ENCODE peak calls at places on chromosomes 16 and 17, in nine cellular contexts. S is keratinocyte, P is adrenal gland, N is WERI-Rb-1, R is ovary, B is esophagus muscularis mucosa, V is neural progenitor cell, U is mesendoderm, G is body of pancreas. T is an unnamed sample.

GRCh38 chr17:44353656-44354331 is 8.7 kb downstream of the GRN start:
- DNase-seq in S (no peak), P (peak; percentile 54), N (no peak), R (peak; percentile 45), B (no peak), V (peak; percentile 81), U (peak; percentile 45), G (no peak), T (no peak)

GRCh38 chr17:54948380-54948779 is 20.1 kb downstream of the COX11 start:
- DNase-seq in S (peak; percentile 41), P (no peak), N (no peak), R (no peak), B (no peak), V (no peak), U (no peak), G (no peak), T (no peak)

GRCh38 chr17:73427198-73427597 is 115.4 kb upstream of the CDC42EP4 start:
- DNase-seq in S (no peak), P (no peak), N (no peak), R (no peak), B (no peak), V (no peak), U (no peak), G (no peak), T (no peak)

GRCh38 chr16:66988197-66988788 is at the start of gene CES4A:
- DNase-seq in S (peak; percentile 45), P (peak; percentile 72), N (peak; percentile 68), R (no peak), B (no peak), V (no peak), U (no peak), G (peak; percentile 60), T (no peak)

GRCh38 chr17:78140169-78141051 is 5.8 kb upstream of the C17orf99 start:
- DNase-seq in S (peak; percentile 95), P (peak; percentile 93), N (peak; percentile 95), R (peak; percentile 70), B (peak; percentile 98), V (peak; percentile 98), U (peak; percentile 99), G (peak; percentile 88), T (no peak)

GRCh38 chr16:8928467-8928957 is 35.2 kb downstream of the USP7 start:
- DNase-seq in S (no peak), P (no peak), N (no peak), R (peak; percentile 39), B (no peak), V (no peak), U (no peak), G (no peak), T (no peak)

GRCh38 chr17:8664426-8665105 is 34.0 kb upstream of the MYH10 start:
- DNase-seq in S (no peak), P (no peak), N (no peak), R (no peak), B (no peak), V (no peak), U (no peak), G (no peak), T (no peak)

GRCh38 chr17:42748202-42748905 is 3.5 kb upstream of the EZH1 start:
- DNase-seq in S (no peak), P (no peak), N (no peak), R (peak; percentile 75), B (no peak), V (no peak), U (no peak), G (no peak), T (no peak)

GRCh38 chr17:8016632-8017424 is 14.4 kb downstream of the GUCY2D start:
- DNase-seq in S (no peak), P (peak; percentile 72), N (peak; percentile 81), R (no peak), B (no peak), V (peak; percentile 80), U (peak; percentile 83), G (peak; percentile 74), T (peak; percentile 90)

GRCh38 chr16:12092347-12092882 is 115.9 kb downstream of the SNX29 start:
- DNase-seq in S (no peak), P (peak; percentile 39), N (no peak), R (peak; percentile 37), B (no peak), V (no peak), U (no peak), G (no peak), T (no peak)

GRCh38 chr16:89864421-89864820 is 9.0 kb upstream of the TCF25 start:
- DNase-seq in S (peak; percentile 25), P (no peak), N (no peak), R (no peak), B (no peak), V (no peak), U (no peak), G (no peak), T (no peak)

GRCh38 chr16:11006666-11007065 is 62.3 kb downstream of the CLEC16A start:
- DNase-seq in S (no peak), P (no peak), N (no peak), R (no peak), B (no peak), V (no peak), U (no peak), G (no peak), T (no peak)

GRCh38 chr16:72673118-72673517 is 374.8 kb downstream of the ZFHX3 start:
- DNase-seq in S (no peak), P (no peak), N (no peak), R (no peak), B (no peak), V (no peak), U (no peak), G (no peak), T (no peak)

GRCh38 chr17:8832711-8833352 is 33.7 kb upstream of the MFSD6L start:
- DNase-seq in S (no peak), P (no peak), N (peak; percentile 94), R (no peak), B (peak; percentile 57), V (peak; percentile 75), U (peak; percentile 76), G (no peak), T (peak; percentile 16)

GRCh38 chr16:53775821-53776431 is 72.0 kb downstream of the FTO start:
- DNase-seq in S (peak; percentile 56), P (peak; percentile 75), N (no peak), R (no peak), B (no peak), V (peak; percentile 19), U (peak; percentile 88), G (peak; percentile 56), T (no peak)

GRCh38 chr17:48541036-48541573 is 3.8 kb downstream of the HOXB2 start:
- DNase-seq in S (no peak), P (no peak), N (no peak), R (no peak), B (no peak), V (no peak), U (no peak), G (no peak), T (no peak)
- H3K4me3 ChIP-seq in S (peak overlapping the region; percentile 13), P (peak overlapping the region; percentile 58), N (no peak overlapping the region), R (peak overlapping the region; percentile 54), B (peak overlapping the region; percentile 89), V (peak overlapping the region; percentile 32), U (no peak overlapping the region), G (no peak overlapping the region), T (peak overlapping the region; percentile 71)

DNA sequence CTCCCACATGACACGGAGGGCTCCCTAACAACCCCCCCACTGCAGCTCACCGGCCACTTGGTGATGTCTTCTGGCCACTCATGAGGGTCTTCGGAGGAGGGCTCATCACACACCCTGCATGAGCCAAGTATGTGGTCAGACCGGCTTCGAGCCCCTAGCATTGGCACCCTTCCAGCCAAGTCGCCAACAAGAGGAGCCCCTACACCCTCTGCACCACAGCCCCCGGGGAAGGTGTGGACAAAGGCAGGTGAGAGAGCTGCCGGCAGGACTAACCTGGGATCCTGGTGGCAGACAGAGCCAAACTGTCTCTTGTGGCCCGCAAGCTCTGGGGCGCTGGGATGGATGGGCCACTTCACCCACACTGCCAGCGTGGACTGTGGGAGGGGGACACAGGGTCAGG is 6.5 kb downstream of the SNRNP25 start:
- DNase-seq in S (no peak), P (no peak), N (no peak), R (no peak), B (no peak), V (no peak), U (no peak), G (no peak), T (no peak)
- H3K36me3 ChIP-seq in S (peaks cover 48% of the 10 kb centered on the region), P (peaks cover 28% of the 10 kb centered on the region), N (peaks cover 50% of the 10 kb centered on the region), R (no peaks in the 10 kb centered on the region), B (peaks cover 100% of the 10 kb centered on the region), V (no peaks in the 10 kb centered on the region), U (peaks cover 43% of the 10 kb centered on the region), G (no peaks in the 10 kb centered on the region), T (peaks cover 87% of the 10 kb centered on the region)

DNA sequence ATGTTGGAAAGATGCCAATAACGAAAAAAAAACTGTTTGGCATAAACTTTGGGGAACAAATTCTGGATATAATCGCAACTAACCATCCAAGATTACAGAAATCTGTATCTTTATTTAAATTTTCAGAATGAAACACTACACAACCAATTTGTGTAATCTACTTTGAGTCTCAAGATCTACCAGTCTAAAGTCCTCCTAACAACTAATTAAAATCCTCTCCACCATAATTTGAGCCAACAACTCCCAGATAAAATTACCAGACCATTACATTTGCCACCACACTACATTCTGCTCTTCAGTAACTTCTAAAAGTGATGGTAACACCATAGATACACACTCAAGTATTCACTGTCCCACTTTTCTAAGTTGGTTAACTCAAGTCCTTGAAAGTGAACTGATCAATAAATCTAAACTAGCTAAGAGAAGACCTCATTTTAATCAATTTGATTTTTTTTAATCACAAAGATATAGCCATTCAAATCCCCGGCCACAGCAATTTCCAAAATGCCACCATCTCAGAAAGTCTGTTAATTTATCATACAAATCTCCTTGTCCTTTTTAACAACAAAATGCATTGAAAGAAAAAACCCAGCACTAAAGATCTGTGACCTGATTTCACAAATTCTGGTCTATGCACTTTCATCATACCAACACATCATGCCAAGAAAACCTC is 1.9 kb downstream of the SIAH1 start:
- DNase-seq in S (no peak), P (no peak), N (no peak), R (no peak), B (no peak), V (no peak), U (no peak), G (no peak), T (no peak)
- H3K4me3 ChIP-seq in S (peak overlapping the region; percentile 97), P (peak overlapping the region; percentile 46), N (peak overlapping the region; percentile 70), R (peak overlapping the region; percentile 88), B (peak overlapping the region; percentile 99), V (peak overlapping the region; percentile 98), U (peak overlapping the region; percentile 90), G (peak overlapping the region; percentile 59), T (peak overlapping the region; percentile 96)

DNA sequence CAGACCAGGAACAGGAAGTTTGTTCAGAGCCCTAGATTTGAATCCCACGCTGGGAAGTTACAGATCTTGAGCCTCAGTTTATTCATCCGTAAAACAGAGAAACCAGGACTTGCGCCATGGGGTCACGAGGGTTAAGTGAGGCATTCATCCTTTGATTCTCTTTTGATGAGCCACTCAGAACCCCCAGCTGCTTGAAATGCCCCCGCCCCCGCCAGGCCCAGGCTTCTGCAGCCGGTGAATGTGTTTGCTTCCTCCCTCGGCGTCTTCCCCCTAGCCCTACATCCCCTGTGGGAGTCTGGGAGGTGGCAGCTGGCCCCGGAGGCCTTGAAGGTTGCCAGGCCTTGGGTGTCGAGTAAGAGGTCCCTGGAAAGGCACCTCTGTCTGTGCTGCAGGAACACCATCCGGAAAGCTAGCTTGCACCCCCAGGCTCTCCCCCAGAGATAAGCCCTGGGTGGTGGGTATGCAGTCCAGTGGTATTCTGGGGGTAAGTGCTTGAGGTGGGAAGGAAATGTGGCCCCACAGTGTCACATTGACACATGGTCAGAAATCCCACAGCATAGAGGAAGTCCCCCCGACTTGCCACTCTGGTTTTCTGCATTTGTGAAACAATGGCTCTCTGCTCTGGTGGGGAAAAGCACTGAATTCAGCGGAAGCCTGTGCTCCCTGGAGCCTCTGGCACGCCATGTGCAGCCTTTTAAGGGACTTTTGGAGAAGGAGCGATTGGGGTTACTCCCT is 14.9 kb downstream of the IRF8 start:
- DNase-seq in S (no peak), P (no peak), N (no peak), R (no peak), B (no peak), V (peak; percentile 52), U (no peak), G (no peak), T (no peak)
- H3K36me3 ChIP-seq in S (no peaks in the 10 kb centered on the region), P (peaks cover 6% of the 10 kb centered on the region), N (no peaks in the 10 kb centered on the region), R (no peaks in the 10 kb centered on the region), B (peaks cover 5% of the 10 kb centered on the region), V (no peaks in the 10 kb centered on the region), U (no peaks in the 10 kb centered on the region), G (no peaks in the 10 kb centered on the region), T (no peaks in the 10 kb centered on the region)

T was measured in vagina.